ENCODE peak calls at places on chromosomes 12 and 14, in six cellular contexts. Y, W, U, Z, R and F are unnamed samples.

GRCh38 chr14:23034498-23035302 is at the start of gene PSMB5:
- DNase-seq in Y (peak; percentile 95), W (peak; percentile 89), U (peak; percentile 98), Z (peak; percentile 95), R (peak; percentile 96), F (peak; percentile 94)

GRCh38 chr14:92914087-92914656 is 8.8 kb upstream of the CHGA start:
- DNase-seq in Y (peak; percentile 70), W (no peak), U (no peak), Z (peak; percentile 48), R (peak; percentile 10), F (peak; percentile 61)

GRCh38 chr12:44497044-44497443 is 379.1 kb downstream of the NELL2 start:
- DNase-seq in Y (no peak), W (no peak), U (no peak), Z (peak; percentile 9), R (no peak), F (no peak)

GRCh38 chr12:6313326-6313940 is 3.0 kb downstream of the PLEKHG6 start:
- DNase-seq in Y (peak; percentile 28), W (no peak), U (no peak), Z (peak; percentile 27), R (no peak), F (no peak)

GRCh38 chr12:126601184-126602170 is 1536.2 kb downstream of the AACS start:
- DNase-seq in Y (no peak), W (no peak), U (no peak), Z (no peak), R (no peak), F (no peak)

GRCh38 chr12:82857911-82858533 is 171.3 kb downstream of the TMTC2 start:
- DNase-seq in Y (peak; percentile 41), W (no peak), U (no peak), Z (peak; percentile 46), R (no peak), F (no peak)

GRCh38 chr14:37573355-37573754 is 21.7 kb downstream of the FOXA1 start:
- DNase-seq in Y (no peak), W (no peak), U (no peak), Z (no peak), R (no peak), F (no peak)

GRCh38 chr12:132921685-132922084 is 34.3 kb upstream of the CHFR start:
- DNase-seq in Y (no peak), W (no peak), U (no peak), Z (no peak), R (no peak), F (no peak)

GRCh38 chr12:718756-719138 is 33.6 kb upstream of the WNK1 start:
- DNase-seq in Y (no peak), W (no peak), U (no peak), Z (no peak), R (no peak), F (no peak)

GRCh38 chr12:57631566-57632368 is 1.2 kb downstream of the B4GALNT1 start:
- DNase-seq in Y (peak; percentile 37), W (no peak), U (no peak), Z (no peak), R (no peak), F (no peak)

GRCh38 chr12:25784669-25785068 is 173.8 kb upstream of the RASSF8 start:
- DNase-seq in Y (no peak), W (no peak), U (no peak), Z (peak; percentile 43), R (no peak), F (no peak)

GRCh38 chr12:40015360-40015759 is 90.5 kb downstream of the SLC2A13 start:
- DNase-seq in Y (no peak), W (no peak), U (peak; percentile 15), Z (peak; percentile 21), R (no peak), F (no peak)

GRCh38 chr12:78793982-78794381 is 70.6 kb upstream of the SYT1 start:
- DNase-seq in Y (no peak), W (no peak), U (no peak), Z (no peak), R (no peak), F (no peak)

GRCh38 chr12:78797201-78797931 is 67.2 kb upstream of the SYT1 start:
- DNase-seq in Y (no peak), W (no peak), U (no peak), Z (peak; percentile 72), R (peak; percentile 82), F (peak; percentile 33)

GRCh38 chr12:78793491-78793890 is 71.1 kb upstream of the SYT1 start:
- DNase-seq in Y (no peak), W (no peak), U (no peak), Z (no peak), R (peak; percentile 34), F (no peak)

GRCh38 chr12:78799679-78800078 is 64.9 kb upstream of the SYT1 start:
- DNase-seq in Y (no peak), W (no peak), U (no peak), Z (no peak), R (no peak), F (no peak)

GRCh38 chr12:78795934-78796445 is 68.6 kb upstream of the SYT1 start:
- DNase-seq in Y (no peak), W (no peak), U (no peak), Z (no peak), R (peak; percentile 23), F (no peak)
- H3K4me1 ChIP-seq in Y (no peaks in the 10 kb centered on the region), W (no peaks in the 10 kb centered on the region), U (no peaks in the 10 kb centered on the region), Z (no peaks in the 10 kb centered on the region), R (no peaks in the 10 kb centered on the region), F (peaks cover 17% of the 10 kb centered on the region)

GRCh38 chr12:96329545-96329944 is 70.7 kb downstream of the CDK17 start:
- DNase-seq in Y (no peak), W (no peak), U (no peak), Z (no peak), R (no peak), F (no peak)

GRCh38 chr12:96329018-96329417 is 71.2 kb downstream of the CDK17 start:
- DNase-seq in Y (no peak), W (no peak), U (no peak), Z (no peak), R (no peak), F (no peak)

GRCh38 chr12:96327346-96327745 is 72.9 kb downstream of the CDK17 start:
- DNase-seq in Y (no peak), W (no peak), U (no peak), Z (no peak), R (no peak), F (no peak)

GRCh38 chr12:96326628-96327227 is 73.5 kb downstream of the CDK17 start:
- DNase-seq in Y (no peak), W (no peak), U (no peak), Z (no peak), R (no peak), F (no peak)

GRCh38 chr12:96327889-96328288 is 72.3 kb downstream of the CDK17 start:
- DNase-seq in Y (no peak), W (no peak), U (no peak), Z (no peak), R (no peak), F (no peak)
- TF ChIP-seq CTCF in Y (no peak), W (no peak), U (no peak), Z (no peak), R (no peak), F (peak; percentile 18)

DNA sequence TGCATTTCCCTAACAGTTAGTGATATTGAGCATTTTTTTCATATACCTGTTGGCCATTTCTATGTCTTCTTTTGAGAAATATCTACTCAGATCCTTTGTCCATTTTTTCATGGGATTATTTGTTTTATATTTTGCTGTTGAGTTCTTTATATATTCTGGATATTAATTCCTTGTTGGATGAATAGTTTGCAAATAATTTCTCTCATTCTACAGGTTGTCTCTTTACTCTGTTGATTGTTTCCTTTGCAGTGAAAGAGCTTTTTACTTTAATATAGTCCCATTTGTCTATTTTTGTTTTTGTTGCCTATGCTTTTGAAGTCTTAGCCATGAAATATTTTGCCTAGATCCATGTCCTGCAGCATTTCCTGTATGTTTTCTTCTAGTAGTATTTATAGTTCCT is 11.5 kb upstream of the SLC4A8 start:
- DNase-seq in Y (no peak), W (no peak), U (no peak), Z (no peak), R (no peak), F (no peak)
- H3K4me2 ChIP-seq in Y (no peak overlapping the region), W (no peak overlapping the region), U (no peak overlapping the region), Z (peak overlapping the region; percentile 58), R (no peak overlapping the region), F (no peak overlapping the region)

GRCh38 chr14:104717137-104717536 is 6.9 kb upstream of the ADSS1 start:
- DNase-seq in Y (no peak), W (no peak), U (no peak), Z (no peak), R (no peak), F (no peak)

GRCh38 chr14:104719343-104719742 is 4.7 kb upstream of the ADSS1 start:
- DNase-seq in Y (no peak), W (no peak), U (no peak), Z (no peak), R (no peak), F (no peak)

GRCh38 chr14:104718147-104718546 is 5.9 kb upstream of the ADSS1 start:
- DNase-seq in Y (no peak), W (no peak), U (no peak), Z (no peak), R (no peak), F (no peak)

GRCh38 chr14:104717646-104718045 is 6.4 kb upstream of the ADSS1 start:
- DNase-seq in Y (no peak), W (no peak), U (no peak), Z (no peak), R (no peak), F (no peak)

GRCh38 chr14:104718871-104719270 is 5.2 kb upstream of the ADSS1 start:
- DNase-seq in Y (no peak), W (no peak), U (no peak), Z (no peak), R (no peak), F (no peak)
- H3K4me1 ChIP-seq in Y (no peaks in the 10 kb centered on the region), W (peaks cover 7% of the 10 kb centered on the region), U (peaks cover 20% of the 10 kb centered on the region), Z (no peaks in the 10 kb centered on the region), R (peaks cover 9% of the 10 kb centered on the region), F (peaks cover 10% of the 10 kb centered on the region)

GRCh38 chr14:105414456-105415371 is 4.9 kb upstream of the MTA1 start:
- DNase-seq in Y (peak; percentile 57), W (no peak), U (peak; percentile 82), Z (peak; percentile 31), R (peak; percentile 60), F (peak; percentile 77)
- TF ChIP-seq CTCF in Y (peak; percentile 55), W (no peak), U (peak; percentile 58), Z (peak; percentile 46), R (peak; percentile 19), F (peak; percentile 80)

GRCh38 chr14:68707496-68707895 is 85.4 kb downstream of the ZFP36L1 start:
- DNase-seq in Y (no peak), W (no peak), U (no peak), Z (no peak), R (no peak), F (no peak)
- H3K4me2 ChIP-seq in Y (no peak overlapping the region), W (no peak overlapping the region), U (no peak overlapping the region), Z (no peak overlapping the region), R (no peak overlapping the region), F (no peak overlapping the region)